ENCODE peak calls at places on chromosomes 12 and 14, in nine cellular contexts. C, E, G, O, K, X, F, H and W are unnamed samples. For H3K36me3, the result is how much of the 10 kb centered on the place peaks cover.

GRCh38 chr14:101506211-101506920 is 54.9 kb upstream of the DIO3 start:
- DNase-seq in K (no peak), O (peak), E (peak), H (peak), X (no peak), G (peak), F (peak), C (no peak), W (no peak)

GRCh38 chr14:31837056-31837455 is 240.0 kb upstream of the ARHGAP5 start:
- DNase-seq in H (no peak), C (no peak), G (no peak), X (no peak), F (no peak), E (no peak), O (no peak), K (no peak), W (no peak)

GRCh38 chr12:92987846-92988621 is 58.9 kb upstream of the EEA1 start:
- DNase-seq in H (peak), F (no peak), C (no peak), E (no peak), X (peak), O (no peak), G (no peak), K (no peak), W (peak)

GRCh38 chr12:21456291-21456780 is 18.9 kb downstream of the PYROXD1 start:
- DNase-seq in C (no peak), K (no peak), O (no peak), E (no peak), F (no peak), G (no peak), H (no peak), X (no peak), W (no peak)

GRCh38 chr14:69997849-69998248 is 118.6 kb downstream of the SMOC1 start:
- DNase-seq in G (no peak), H (no peak), E (peak), X (no peak), K (no peak), C (no peak), F (no peak), O (no peak), W (no peak)

GRCh38 chr14:72758420-72758819 is 135.5 kb downstream of the DPF3 start:
- DNase-seq in C (no peak), O (no peak), K (no peak), X (no peak), G (no peak), H (peak), E (no peak), F (no peak), W (no peak)

GRCh38 chr12:19922687-19923086 is 445.6 kb upstream of the PDE3A start:
- DNase-seq in E (no peak), H (no peak), G (no peak), C (no peak), F (no peak), O (no peak), K (no peak), X (no peak), W (no peak)

GRCh38 chr12:87020071-87020470 is 763.9 kb upstream of the MGAT4C start:
- DNase-seq in K (no peak), X (no peak), E (no peak), O (no peak), G (no peak), H (no peak), C (no peak), F (no peak), W (no peak)

GRCh38 chr12:71092290-71092689 is 65.5 kb downstream of the TSPAN8 start:
- DNase-seq in G (no peak), E (no peak), K (no peak), C (peak), F (no peak), X (no peak), H (no peak), O (no peak), W (no peak)

GRCh38 chr12:7136071-7136470 is 5.9 kb downstream of the CLSTN3 start:
- DNase-seq in K (no peak), G (no peak), E (no peak), H (no peak), F (no peak), X (no peak), O (no peak), C (no peak), W (no peak)

GRCh38 chr12:57579011-57579410 is 12.0 kb upstream of the PIP4K2C start:
- DNase-seq in X (no peak), G (no peak), H (no peak), E (no peak), F (no peak), K (no peak), C (no peak), O (no peak), W (no peak)

GRCh38 chr14:64196668-64197411 is 97.3 kb downstream of the ESR2 start:
- DNase-seq in X (peak), O (no peak), H (peak), G (peak), E (peak), C (no peak), K (no peak), F (peak), W (peak)

GRCh38 chr12:6606331-6607131 is 648 bp downstream of the CHD4 start:
- DNase-seq in H (peak), F (peak), K (peak), G (peak), X (peak), E (peak), O (peak), C (no peak), W (peak)

GRCh38 chr12:92208613-92209121 is 63.0 kb upstream of the BTG1 start:
- DNase-seq in E (no peak), G (no peak), O (no peak), F (no peak), H (no peak), C (no peak), X (peak), K (no peak), W (peak)

GRCh38 chr12:76080729-76081415 is 3.6 kb downstream of the NAP1L1 start:
- DNase-seq in X (peak), G (no peak), C (no peak), K (no peak), O (no peak), E (no peak), F (no peak), H (peak), W (peak)

GRCh38 chr14:68678471-68678870 is 114.4 kb downstream of the ZFP36L1 start:
- DNase-seq in G (peak), F (no peak), X (no peak), C (no peak), E (no peak), O (no peak), K (no peak), H (no peak), W (no peak)

GRCh38 chr14:67514650-67515385 is 18.3 kb upstream of the PLEKHH1 start:
- DNase-seq in H (peak), C (no peak), G (peak), E (peak), K (no peak), X (peak), F (peak), O (peak), W (peak)

GRCh38 chr12:40032433-40033259 is 73.2 kb downstream of the SLC2A13 start:
- DNase-seq in G (no peak), O (no peak), H (peak), K (no peak), E (no peak), C (no peak), X (no peak), F (no peak), W (peak)

GRCh38 chr12:119512772-119513497 is 80.6 kb upstream of the TMEM233 start:
- DNase-seq in K (no peak), O (no peak), E (no peak), C (no peak), X (peak), F (no peak), G (no peak), H (no peak), W (peak)

GRCh38 chr14:75081835-75082234 is 12.4 kb downstream of the ZC2HC1C start:
- DNase-seq in C (no peak), O (no peak), K (no peak), F (no peak), G (no peak), X (no peak), H (no peak), E (no peak), W (no peak)

GRCh38 chr12:56954956-56955355 is 2.5 kb downstream of the RDH16 start:
- DNase-seq in K (no peak), H (no peak), X (no peak), O (no peak), C (no peak), E (no peak), F (no peak), G (no peak), W (no peak)

GRCh38 chr14:97379091-97379531 is 581.9 kb downstream of the VRK1 start:
- DNase-seq in E (no peak), F (no peak), X (no peak), K (no peak), G (no peak), H (peak), C (no peak), O (no peak), W (peak)

GRCh38 chr12:127657036-127657435 is 609.9 kb upstream of the TMEM132C start:
- DNase-seq in G (no peak), E (no peak), F (no peak), O (no peak), C (no peak), X (no peak), H (no peak), K (no peak), W (no peak)

GRCh38 chr14:83594874-83595273 is 1935.1 kb upstream of the FLRT2 start:
- DNase-seq in X (no peak), E (no peak), O (no peak), G (no peak), C (no peak), K (no peak), F (no peak), H (no peak), W (peak)

GRCh38 chr12:123427036-123427769 is 9.3 kb downstream of the RILPL2 start:
- DNase-seq in E (no peak), H (no peak), F (no peak), G (no peak), X (no peak), K (no peak), C (no peak), O (no peak), W (no peak)

GRCh38 chr14:64951291-64951690 is 8.7 kb upstream of the GPX2 start:
- DNase-seq in E (no peak), X (no peak), G (no peak), K (no peak), C (no peak), H (peak), F (no peak), O (no peak), W (no peak)

GRCh38 chr14:100307215-100308111 is 1.2 kb upstream of the SLC25A29 start:
- DNase-seq in K (no peak), X (no peak), G (peak), O (no peak), C (no peak), F (peak), H (peak), E (peak), W (peak)

GRCh38 chr14:80216818-80217217 is 5.5 kb upstream of the DIO2 start:
- DNase-seq in C (no peak), X (no peak), F (no peak), O (no peak), G (no peak), H (no peak), K (no peak), E (no peak), W (no peak)

GRCh38 chr12:121872546-121873223 is 14.0 kb upstream of the HPD start:
- DNase-seq in K (no peak), G (peak), O (peak), F (no peak), X (no peak), H (no peak), C (no peak), E (peak), W (no peak)

GRCh38 chr14:89349196-89350008 is 67.6 kb downstream of the FOXN3 start:
- DNase-seq in E (peak), F (no peak), C (no peak), X (no peak), G (no peak), O (peak), H (peak), K (no peak), W (peak)

GRCh38 chr12:23767834-23768233 is 181.6 kb downstream of the SOX5 start:
- DNase-seq in O (no peak), E (no peak), C (no peak), G (no peak), X (no peak), K (no peak), H (no peak), F (no peak), W (no peak)

GRCh38 chr12:117874842-117875434 is 93.9 kb downstream of the KSR2 start:
- DNase-seq in X (peak), O (peak), C (peak), G (peak), K (peak), H (peak), F (peak), E (peak), W (peak)

GRCh38 chr14:75559451-75560187 is 18.8 kb upstream of the FLVCR2 start:
- DNase-seq in E (peak), H (no peak), C (no peak), O (no peak), G (no peak), K (no peak), F (no peak), X (no peak), W (no peak)

GRCh38 chr14:100726812-100727564 is at the start of gene DLK1:
- DNase-seq in X (no peak), C (no peak), E (no peak), O (no peak), G (no peak), H (peak), K (no peak), F (no peak), W (peak)

GRCh38 chr12:125983094-125983783 is 918.0 kb downstream of the AACS start:
- DNase-seq in O (peak), H (peak), E (peak), X (no peak), F (peak), C (no peak), G (no peak), K (no peak), W (peak)

GRCh38 chr12:53825246-53826081 is 73.7 kb upstream of the CISTR start:
- DNase-seq in G (no peak), F (no peak), H (no peak), O (no peak), X (no peak), E (peak), C (peak), K (no peak), W (no peak)

GRCh38 chr12:89261982-89262381 is 90.3 kb downstream of the DUSP6 start:
- DNase-seq in E (no peak), G (no peak), X (no peak), C (no peak), H (no peak), O (no peak), F (no peak), K (no peak), W (no peak)

GRCh38 chr12:46219892-46220655 is 48.8 kb downstream of the SLC38A1 start:
- DNase-seq in H (no peak), G (no peak), K (peak), E (no peak), F (no peak), C (peak), X (no peak), O (no peak), W (no peak)

GRCh38 chr12:46219147-46219891 is 49.5 kb downstream of the SLC38A1 start:
- DNase-seq in C (no peak), G (no peak), H (no peak), X (no peak), E (no peak), F (no peak), O (no peak), K (no peak), W (no peak)

GRCh38 chr12:46214668-46215429 is 54.0 kb downstream of the SLC38A1 start:
- DNase-seq in O (no peak), K (peak), G (no peak), F (no peak), X (no peak), E (peak), C (no peak), H (no peak), W (no peak)

GRCh38 chr12:46218509-46219095 is 50.2 kb downstream of the SLC38A1 start:
- DNase-seq in X (no peak), O (no peak), C (no peak), G (no peak), H (no peak), E (no peak), K (no peak), F (no peak), W (no peak)

GRCh38 chr12:46217686-46218508 is 50.9 kb downstream of the SLC38A1 start:
- DNase-seq in C (no peak), X (peak), H (no peak), K (no peak), F (no peak), G (no peak), O (no peak), E (peak), W (no peak)
- H3K36me3 ChIP-seq in C (under half), X (under half), H (under half), K (under half), F (under half), G (under half), O (under half), E (under half), W (under half)

DNA sequence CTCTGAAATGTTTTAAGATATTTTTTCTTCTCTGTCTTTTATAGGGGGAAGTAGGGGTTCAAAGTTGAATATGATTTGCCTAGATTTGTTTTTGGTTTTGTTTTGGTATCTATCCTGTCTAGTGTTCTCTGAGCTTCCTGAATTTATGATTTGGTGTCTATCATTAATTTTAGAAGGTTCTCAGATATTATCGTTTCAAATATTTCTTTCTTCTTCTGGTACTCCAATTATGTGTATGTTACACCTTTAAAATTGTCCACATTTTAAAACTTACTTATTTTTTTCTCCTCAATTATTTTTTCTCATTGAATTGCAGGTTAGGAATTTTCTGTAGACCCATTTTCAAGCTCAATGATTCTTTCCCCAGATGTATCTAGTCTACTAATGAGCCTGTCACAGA is 13.8 kb upstream of the DCN start:
- DNase-seq in H (no peak), C (no peak), F (no peak), X (no peak), E (no peak), K (no peak), G (no peak), O (no peak), W (no peak)
- H3K36me3 ChIP-seq in H (under half), C (under half), F (under half), X (under half), E (under half), K (under half), G (under half), O (under half), W (under half)

GRCh38 chr14:50770586-50770985 is 60.4 kb downstream of the NIN start:
- DNase-seq in O (no peak), G (no peak), X (no peak), C (no peak), K (no peak), H (no peak), F (no peak), E (no peak), W (no peak)
- H3K36me3 ChIP-seq in O (under half), G (under half), X (half or more), C (under half), K (half or more), H (under half), F (under half), E (half or more), W (under half)

GRCh38 chr14:58415636-58416559 is 11.4 kb downstream of the TIMM9 start:
- DNase-seq in X (no peak), O (no peak), E (no peak), C (no peak), H (no peak), G (no peak), F (no peak), K (no peak), W (no peak)
- H3K36me3 ChIP-seq in X (under half), O (under half), E (half or more), C (under half), H (under half), G (under half), F (under half), K (under half), W (under half)